ENCODE peak calls at places on chromosomes 16 and 17, in six cellular contexts. I is esophagus squamous epithelium, D is fibroblast of lung, O is heart left ventricle, A is pancreas, G is neural progenitor cell. B is an unnamed sample.

GRCh38 chr16:17272716-17273115 is 198.0 kb downstream of the XYLT1 start:
- DNase-seq in I (no peak), D (no peak), O (no peak), A (no peak), G (no peak), B (no peak)

GRCh38 chr16:64773638-64774037 is 348.2 kb downstream of the CDH11 start:
- DNase-seq in I (no peak), D (no peak), O (no peak), A (no peak), G (no peak), B (no peak)

GRCh38 chr17:40533896-40534295 is 31.4 kb downstream of the CCR7 start:
- DNase-seq in I (no peak), D (no peak), O (peak; percentile 4), A (no peak), G (no peak), B (peak; percentile 6)

GRCh38 chr17:18270851-18271170 is 10.3 kb downstream of the MIEF2 start:
- DNase-seq in I (no peak), D (no peak), O (no peak), A (no peak), G (no peak), B (no peak)

GRCh38 chr16:3292604-3293003 is 9.3 kb downstream of the ZNF263 start:
- DNase-seq in I (no peak), D (peak; percentile 58), O (no peak), A (no peak), G (no peak), B (no peak)

GRCh38 chr16:53864819-53865491 is 161.0 kb downstream of the FTO start:
- DNase-seq in I (no peak), D (peak; percentile 77), O (no peak), A (no peak), G (no peak), B (no peak)

GRCh38 chr17:27407916-27408846 is 48.1 kb upstream of the KSR1 start:
- DNase-seq in I (no peak), D (peak; percentile 57), O (no peak), A (no peak), G (peak; percentile 37), B (peak; percentile 81)

GRCh38 chr16:84315422-84315821 is 20.7 kb downstream of the WFDC1 start:
- DNase-seq in I (no peak), D (no peak), O (no peak), A (no peak), G (no peak), B (no peak)

GRCh38 chr17:67377727-67378443 is 804 bp downstream of the PITPNC1 start:
- DNase-seq in I (no peak), D (peak; percentile 51), O (peak; percentile 42), A (peak; percentile 87), G (peak; percentile 74), B (peak; percentile 56)

DNA sequence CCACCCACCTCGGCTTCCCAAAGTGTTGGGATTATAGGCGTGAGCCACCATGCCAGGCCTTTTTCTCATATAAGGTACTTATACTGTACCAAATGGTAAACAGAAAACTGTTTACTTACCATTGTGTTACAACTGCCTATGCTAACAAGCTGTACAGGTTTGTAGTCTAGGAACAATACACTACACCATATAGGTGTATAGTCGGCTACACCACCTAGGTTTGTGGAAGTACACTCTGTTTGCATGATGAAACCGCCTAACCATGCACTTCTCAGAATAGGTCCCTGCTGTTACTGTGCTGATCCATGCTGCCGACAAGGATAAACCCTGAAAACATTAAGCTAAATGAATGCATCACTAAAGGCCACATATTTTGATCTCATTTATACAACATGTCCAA is 18.9 kb downstream of the DNAJA2 start:
- DNase-seq in I (no peak), D (no peak), O (no peak), A (no peak), G (no peak), B (no peak)
- H3K27ac ChIP-seq in I (no peak overlapping the region), D (no peak overlapping the region), O (no peak overlapping the region), A (no peak overlapping the region), G (no peak overlapping the region), B (no peak overlapping the region)

GRCh38 chr17:63623786-63624185 is 1.6 kb downstream of the MAP3K3 start:
- DNase-seq in I (no peak), D (no peak), O (no peak), A (no peak), G (no peak), B (no peak)

GRCh38 chr17:63631062-63631461 is 8.8 kb downstream of the MAP3K3 start:
- DNase-seq in I (no peak), D (no peak), O (no peak), A (no peak), G (no peak), B (no peak)

GRCh38 chr17:63629627-63630026 is 7.4 kb downstream of the MAP3K3 start:
- DNase-seq in I (no peak), D (no peak), O (no peak), A (no peak), G (no peak), B (no peak)

GRCh38 chr17:63622571-63623390 is 564 bp downstream of the MAP3K3 start:
- DNase-seq in I (peak; percentile 12), D (peak; percentile 63), O (peak; percentile 84), A (peak; percentile 93), G (peak; percentile 87), B (peak; percentile 76)

DNA sequence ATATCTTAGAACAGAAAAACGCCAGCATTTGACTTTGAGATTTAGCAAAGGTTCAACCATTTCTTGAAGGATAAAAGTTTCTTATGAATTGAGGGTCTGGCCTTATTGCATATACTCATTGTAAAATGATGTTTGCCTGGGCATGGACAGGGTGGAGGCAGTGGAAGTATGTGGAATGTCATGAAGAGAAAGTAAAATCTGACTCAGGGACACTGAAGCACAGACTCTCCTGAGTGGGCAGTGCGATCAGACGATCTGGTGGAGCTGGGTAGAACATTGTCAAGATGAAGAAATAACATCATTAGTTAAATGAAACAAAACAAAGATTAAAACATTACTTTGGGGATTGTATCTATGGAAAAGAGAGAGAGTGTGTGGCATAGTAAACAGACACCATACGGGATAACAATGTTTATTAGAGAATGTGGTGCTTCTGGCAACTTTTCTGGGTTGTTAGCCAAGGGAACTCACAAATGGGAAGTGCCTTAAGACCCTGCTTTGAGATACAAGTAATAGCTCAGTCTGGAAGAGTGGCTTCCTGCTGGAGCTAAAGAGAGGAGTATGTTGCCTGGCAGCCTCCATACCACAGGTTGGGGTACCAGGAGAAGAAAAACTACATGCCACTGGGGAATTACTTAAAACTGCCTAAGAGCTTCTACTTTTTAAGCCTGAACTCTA is 4.5 kb downstream of the MAP3K3 start:
- DNase-seq in I (no peak), D (peak; percentile 45), O (no peak), A (no peak), G (no peak), B (no peak)
- H3K4me1 ChIP-seq in I (peaks cover 63% of the 10 kb centered on the region), D (no peaks in the 10 kb centered on the region), O (peaks cover 74% of the 10 kb centered on the region), A (peaks cover 50% of the 10 kb centered on the region), G (peaks cover 19% of the 10 kb centered on the region), B (peaks cover 26% of the 10 kb centered on the region)

GRCh38 chr17:65514082-65514481 is 47.4 kb downstream of the AXIN2 start:
- DNase-seq in I (no peak), D (peak; percentile 97), O (no peak), A (no peak), G (no peak), B (no peak)
- H3K27ac ChIP-seq in I (no peak overlapping the region), D (no peak overlapping the region), O (no peak overlapping the region), A (no peak overlapping the region), G (no peak overlapping the region), B (no peak overlapping the region)

DNA sequence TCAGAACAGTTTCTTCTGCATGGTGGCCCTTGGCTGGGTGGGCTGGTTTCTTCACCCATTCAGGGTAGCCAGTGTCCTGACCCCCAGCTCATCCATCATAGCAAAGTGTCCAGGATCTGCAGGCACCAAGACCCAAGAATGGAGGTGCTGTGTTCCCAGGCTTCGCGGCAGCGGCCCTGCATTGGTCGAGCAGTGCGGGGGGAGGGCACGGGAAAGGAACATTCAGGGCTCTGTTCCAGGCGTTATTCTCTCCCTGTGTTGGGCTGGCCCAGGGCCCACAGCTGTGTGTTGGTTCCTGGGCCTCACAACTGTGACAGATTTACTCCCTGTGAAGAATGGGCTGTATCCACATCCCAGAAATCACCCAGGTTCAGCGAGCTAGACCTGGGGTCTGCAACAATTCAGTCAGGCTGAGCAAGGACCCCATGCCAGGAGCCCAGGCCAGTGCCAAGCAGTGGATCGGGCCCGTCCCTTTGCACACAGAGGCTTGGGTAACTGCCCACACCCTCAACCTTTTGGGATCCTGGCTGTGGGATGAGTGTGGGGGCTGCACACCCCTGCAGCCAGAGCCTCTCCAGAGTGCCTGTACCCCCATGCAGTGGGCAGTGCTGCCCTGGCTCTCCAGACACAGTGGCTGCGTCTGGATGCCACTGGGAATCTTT is 10.0 kb downstream of the GPT2 start:
- DNase-seq in I (no peak), D (peak; percentile 38), O (peak; percentile 55), A (peak; percentile 89), G (no peak), B (peak; percentile 27)
- H3K4me1 ChIP-seq in I (peaks cover 31% of the 10 kb centered on the region), D (peaks cover 3% of the 10 kb centered on the region), O (peaks cover 40% of the 10 kb centered on the region), A (peaks cover 50% of the 10 kb centered on the region), G (no peaks in the 10 kb centered on the region), B (no peaks in the 10 kb centered on the region)

DNA sequence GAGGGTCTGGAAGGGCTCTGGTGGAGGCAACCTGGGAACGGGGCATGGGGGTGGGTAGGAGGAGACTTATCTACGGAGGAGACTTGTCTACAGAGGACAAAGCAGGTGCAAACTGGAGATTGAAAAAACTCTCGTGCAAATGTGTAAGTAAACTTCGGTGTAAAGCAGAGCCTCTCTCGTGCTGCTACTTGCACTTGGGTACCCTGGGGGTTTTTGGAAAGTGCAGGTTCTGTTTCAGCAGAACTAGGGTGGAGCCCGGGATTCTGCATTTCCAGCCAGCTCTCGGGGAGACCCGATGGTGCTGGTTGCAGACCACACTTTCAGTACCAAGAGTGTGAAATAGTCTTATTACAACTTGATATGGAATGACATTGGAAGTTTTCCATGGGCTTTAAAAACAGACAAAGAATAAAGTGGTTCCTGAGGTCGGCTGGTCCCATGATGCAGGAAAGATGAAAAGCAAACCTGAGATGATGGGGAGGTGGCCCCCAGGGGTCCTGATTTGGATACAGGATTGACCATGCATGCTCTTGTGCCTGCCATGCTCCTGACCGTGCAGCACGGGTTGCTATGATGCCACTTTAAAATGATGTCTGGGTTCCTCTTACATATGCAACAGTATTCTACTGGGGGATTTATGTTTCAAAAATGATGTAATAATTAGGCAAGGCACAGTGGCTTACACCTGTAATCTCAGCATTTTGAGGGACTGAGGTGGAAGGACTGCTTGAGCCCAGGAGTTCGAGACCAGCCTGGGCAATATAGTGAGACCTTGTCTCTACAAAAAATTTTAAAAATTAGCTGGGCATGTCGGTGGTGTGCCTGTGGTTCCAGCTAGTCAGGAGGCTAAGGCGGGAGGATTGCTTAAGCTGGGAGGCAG is 69.3 kb downstream of the IRF8 start:
- DNase-seq in I (no peak), D (no peak), O (no peak), A (no peak), G (no peak), B (no peak)
- H3K27ac ChIP-seq in I (no peak overlapping the region), D (no peak overlapping the region), O (no peak overlapping the region), A (no peak overlapping the region), G (no peak overlapping the region), B (no peak overlapping the region)

DNA sequence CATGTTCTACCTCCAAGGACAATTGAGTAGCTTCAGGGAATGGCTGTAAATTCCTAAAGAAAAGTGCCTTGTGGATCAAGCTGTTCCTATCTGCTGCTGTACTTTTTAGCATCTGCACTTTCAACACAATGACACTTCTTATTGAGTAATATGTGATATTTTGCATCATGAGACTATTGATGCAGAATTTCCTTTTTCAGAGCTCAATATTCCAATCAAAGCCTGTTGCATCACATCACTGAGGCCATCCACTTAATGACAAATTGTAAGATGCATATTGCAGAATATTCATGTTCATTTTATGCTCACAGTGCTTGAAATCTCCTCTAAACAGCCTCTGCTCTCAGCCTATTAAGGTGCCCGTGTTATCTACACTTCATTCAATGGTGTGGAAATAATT is 9.1 kb upstream of the SKAP1 start:
- DNase-seq in I (no peak), D (no peak), O (no peak), A (no peak), G (no peak), B (no peak)
- H3K4me1 ChIP-seq in I (no peaks in the 10 kb centered on the region), D (no peaks in the 10 kb centered on the region), O (no peaks in the 10 kb centered on the region), A (no peaks in the 10 kb centered on the region), G (no peaks in the 10 kb centered on the region), B (no peaks in the 10 kb centered on the region)

B was measured in thyroid gland.